ENCODE peak calls at places on chromosome 21, in four cellular contexts. O, I, P and A are unnamed samples.

GRCh38 chr21:32698971-32699693 is 28.7 kb downstream of the SYNJ1 start:
- DNase-seq in O (no peak), I (no peak), P (peak), A (no peak)

GRCh38 chr21:31900121-31900895 is 27.5 kb downstream of the HUNK start:
- DNase-seq in O (no peak), I (no peak), P (no peak), A (no peak)

GRCh38 chr21:25103500-25104207 is 503.6 kb downstream of the MRPL39 start:
- DNase-seq in O (no peak), I (no peak), P (no peak), A (peak)

GRCh38 chr21:26506951-26507350 is 66.1 kb downstream of the CYYR1 start:
- DNase-seq in O (peak), I (peak), P (peak), A (peak)

GRCh38 chr21:30717105-30717504 is 1.5 kb downstream of the KRTAP21-3 start:
- DNase-seq in O (no peak), I (no peak), P (no peak), A (no peak)

GRCh38 chr21:39908265-39908923 is 41.2 kb downstream of the PCP4 start:
- DNase-seq in O (no peak), I (no peak), P (no peak), A (no peak)

GRCh38 chr21:15850645-15851044 is 120.9 kb downstream of the USP25 start:
- DNase-seq in O (peak), I (peak), P (peak), A (peak)

GRCh38 chr21:27265492-27265891 is 298.6 kb upstream of the ADAMTS5 start:
- DNase-seq in O (no peak), I (no peak), P (no peak), A (no peak)

GRCh38 chr21:29558331-29558730 is 259.6 kb downstream of the BACH1 start:
- DNase-seq in O (no peak), I (no peak), P (no peak), A (no peak)

GRCh38 chr21:33374080-33374873 is 28.9 kb upstream of the IFNGR2 start:
- DNase-seq in O (peak), I (peak), P (peak), A (peak)

GRCh38 chr21:38721983-38722382 is 83.7 kb upstream of the ETS2 start:
- DNase-seq in O (no peak), I (no peak), P (peak), A (peak)

GRCh38 chr21:33360281-33360680 is 35.5 kb downstream of the IFNAR1 start:
- DNase-seq in O (no peak), I (no peak), P (peak), A (no peak)

GRCh38 chr21:46616656-46617055 is 11.8 kb upstream of the S100B start:
- DNase-seq in O (no peak), I (no peak), P (no peak), A (no peak)

GRCh38 chr21:25790122-25790951 is 55.6 kb downstream of the GABPA start:
- DNase-seq in O (peak), I (peak), P (peak), A (peak)

GRCh38 chr21:33230518-33231324 is 983 bp downstream of the IFNAR2 start:
- DNase-seq in O (peak), I (peak), P (peak), A (peak)

GRCh38 chr21:29418813-29419212 is 120.1 kb downstream of the BACH1 start:
- DNase-seq in O (no peak), I (no peak), P (no peak), A (no peak)

GRCh38 chr21:33279330-33279820 is 13.2 kb downstream of the IL10RB start:
- DNase-seq in O (no peak), I (no peak), P (no peak), A (no peak)

GRCh38 chr21:28952686-28953085 is 40.0 kb downstream of the LTN1 start:
- DNase-seq in O (peak), I (no peak), P (no peak), A (peak)

GRCh38 chr21:26918318-26919065 is 48.4 kb downstream of the ADAMTS5 start:
- DNase-seq in O (no peak), I (no peak), P (peak), A (peak)

GRCh38 chr21:17782051-17782450 is 37.1 kb downstream of the C21orf91 start:
- DNase-seq in O (no peak), I (no peak), P (no peak), A (no peak)

GRCh38 chr21:24658016-24658415 is 949.3 kb downstream of the MRPL39 start:
- DNase-seq in O (no peak), I (peak), P (no peak), A (peak)

GRCh38 chr21:18646114-18646513 is 242.5 kb upstream of the TMPRSS15 start:
- DNase-seq in O (no peak), I (no peak), P (no peak), A (no peak)

GRCh38 chr21:38804617-38805281 is 980 bp upstream of the ETS2 start:
- DNase-seq in O (no peak), I (no peak), P (peak), A (peak)

GRCh38 chr21:26797878-26798456 is 47.2 kb downstream of the ADAMTS1 start:
- DNase-seq in O (no peak), I (no peak), P (no peak), A (no peak)

GRCh38 chr21:38912355-38912619 is 106.6 kb downstream of the ETS2 start:
- DNase-seq in O (no peak), I (no peak), P (no peak), A (no peak)

GRCh38 chr21:32308696-32309095 is 10.0 kb downstream of the MRAP start:
- DNase-seq in O (no peak), I (no peak), P (no peak), A (no peak)

GRCh38 chr21:33286600-33287456 is 20.7 kb downstream of the IL10RB start:
- DNase-seq in O (peak), I (peak), P (peak), A (peak)

GRCh38 chr21:16154961-16155360 is 425.2 kb downstream of the USP25 start:
- DNase-seq in O (no peak), I (no peak), P (no peak), A (no peak)

GRCh38 chr21:15722591-15723324 is 7.0 kb upstream of the USP25 start:
- DNase-seq in O (peak), I (no peak), P (no peak), A (no peak)

GRCh38 chr21:26112979-26113378 is 57.6 kb downstream of the APP start:
- DNase-seq in O (no peak), I (no peak), P (no peak), A (no peak)

GRCh38 chr21:32916522-32917099 is 109.1 kb upstream of the OLIG2 start:
- DNase-seq in O (no peak), I (no peak), P (no peak), A (peak)

GRCh38 chr21:39454949-39455668 is 3.3 kb downstream of the SH3BGR start:
- DNase-seq in O (no peak), I (no peak), P (no peak), A (no peak)

GRCh38 chr21:32499249-32500055 is 85.9 kb downstream of the TCP10L start:
- DNase-seq in O (no peak), I (no peak), P (peak), A (peak)

GRCh38 chr21:17550671-17551308 is 37.9 kb downstream of the CXADR start:
- DNase-seq in O (no peak), I (no peak), P (no peak), A (no peak)

GRCh38 chr21:15809818-15810217 is 80.0 kb downstream of the USP25 start:
- DNase-seq in O (no peak), I (no peak), P (peak), A (peak)

GRCh38 chr21:38649120-38649519 is 150.8 kb upstream of the ERG start:
- DNase-seq in O (no peak), I (no peak), P (no peak), A (no peak)

GRCh38 chr21:16942703-16943102 is 570.1 kb upstream of the CXADR start:
- DNase-seq in O (peak), I (no peak), P (peak), A (peak)

GRCh38 chr21:30839304-30839703 is 9.7 kb upstream of the KRTAP7-1 start:
- DNase-seq in O (peak), I (peak), P (no peak), A (peak)

GRCh38 chr21:45548711-45549491 is 6.7 kb upstream of the SLC19A1 start:
- DNase-seq in O (no peak), I (no peak), P (no peak), A (no peak)

GRCh38 chr21:45551316-45551715 is 9.1 kb upstream of the SLC19A1 start:
- DNase-seq in O (peak), I (peak), P (peak), A (peak)

GRCh38 chr21:45551816-45552695 is 9.8 kb upstream of the SLC19A1 start:
- DNase-seq in O (no peak), I (no peak), P (no peak), A (no peak)

GRCh38 chr21:45550552-45551210 is 8.4 kb upstream of the SLC19A1 start:
- DNase-seq in O (no peak), I (no peak), P (no peak), A (no peak)

DNA sequence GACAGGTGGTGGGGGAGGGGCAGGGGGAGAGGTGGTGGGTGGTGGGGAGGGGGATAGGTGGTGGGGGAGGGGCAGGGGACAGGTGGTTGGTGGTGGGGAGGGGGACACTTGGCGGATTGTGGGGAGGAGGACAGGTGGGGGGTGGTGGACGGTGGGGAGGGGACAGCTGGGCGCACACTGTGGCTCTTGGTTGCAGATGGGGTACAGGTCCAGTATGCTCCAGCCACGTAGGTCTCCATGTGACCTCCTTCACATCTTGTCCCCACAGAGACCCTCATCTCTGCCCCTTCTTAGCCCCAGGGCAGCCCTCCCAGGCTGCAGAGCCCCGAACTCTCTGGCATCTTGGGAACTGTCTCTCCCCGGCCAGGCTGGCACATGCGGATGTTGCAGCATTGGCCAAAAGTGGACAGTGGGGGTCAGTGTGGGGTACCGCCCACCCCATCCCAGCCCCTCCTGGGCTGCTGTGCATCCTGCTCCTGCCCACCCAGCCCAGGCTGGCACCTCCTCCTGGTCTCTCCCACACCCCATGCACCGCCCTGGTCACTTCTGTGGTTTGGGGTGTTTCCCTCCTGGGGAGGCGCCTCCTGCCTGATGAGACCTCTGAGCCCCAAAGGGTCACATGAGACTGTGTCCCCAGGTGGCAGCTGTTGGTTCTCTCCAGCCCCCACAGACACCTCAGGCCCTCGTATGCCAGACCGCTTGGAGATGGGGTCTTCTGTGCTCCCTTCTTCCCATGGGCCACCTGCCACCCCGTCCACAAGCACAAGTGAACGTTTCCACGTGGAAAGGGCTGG is 7.6 kb upstream of the SLC19A1 start:
- DNase-seq in O (no peak), I (no peak), P (no peak), A (no peak)
- TF ChIP-seq CTCF in O (no peak), I (no peak), P (no peak), A (no peak)

DNA sequence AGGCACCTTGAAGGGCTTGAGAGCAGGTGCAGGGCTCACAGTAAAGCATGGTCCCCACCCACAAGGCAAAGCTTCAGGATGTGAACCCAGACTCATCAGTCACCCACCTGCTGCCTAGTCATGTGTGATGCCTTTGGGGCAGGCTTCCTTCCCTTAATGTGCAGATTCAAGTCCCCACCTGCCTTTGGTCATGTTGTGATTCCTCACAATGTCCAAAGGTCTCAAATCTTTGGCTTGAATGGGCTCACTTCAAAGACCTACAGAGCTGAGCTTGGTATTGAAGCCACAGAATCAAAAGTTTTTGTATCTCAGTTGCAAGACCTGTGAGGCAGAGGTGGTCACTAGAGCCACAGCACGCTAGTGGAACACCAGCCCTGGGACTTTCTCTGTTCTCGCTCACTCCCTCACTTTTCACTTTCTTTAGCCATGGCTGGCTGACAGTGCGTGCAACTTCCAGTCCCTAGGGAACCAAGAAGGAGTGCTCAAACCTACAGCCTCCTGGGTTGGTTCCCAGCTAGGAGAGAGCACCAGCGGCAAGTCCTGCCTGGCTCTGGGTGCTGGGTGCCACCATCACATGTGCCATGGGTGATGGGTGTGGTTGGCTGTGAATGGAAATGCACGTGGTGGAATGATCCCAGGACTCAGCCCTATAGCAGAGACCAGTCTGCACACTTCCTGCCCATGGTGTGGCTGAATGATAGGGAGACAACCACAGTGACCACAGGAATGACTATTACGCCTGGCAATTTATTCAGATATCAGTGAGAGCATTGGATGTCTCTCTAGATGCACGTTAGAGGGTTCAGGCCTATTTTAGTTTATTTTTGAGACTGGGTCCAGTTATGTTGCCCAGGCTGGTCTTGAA is 26.4 kb upstream of the CLIC6 start:
- DNase-seq in O (peak), I (no peak), P (peak), A (no peak)
- TF ChIP-seq CTCF in O (no peak), I (no peak), P (no peak), A (no peak)

GRCh38 chr21:42969193-42969600 is 5.2 kb upstream of the PKNOX1 start:
- DNase-seq in O (no peak), I (no peak), P (peak), A (no peak)
- TF ChIP-seq CTCF in O (no peak), I (no peak), P (no peak), A (no peak)

DNA sequence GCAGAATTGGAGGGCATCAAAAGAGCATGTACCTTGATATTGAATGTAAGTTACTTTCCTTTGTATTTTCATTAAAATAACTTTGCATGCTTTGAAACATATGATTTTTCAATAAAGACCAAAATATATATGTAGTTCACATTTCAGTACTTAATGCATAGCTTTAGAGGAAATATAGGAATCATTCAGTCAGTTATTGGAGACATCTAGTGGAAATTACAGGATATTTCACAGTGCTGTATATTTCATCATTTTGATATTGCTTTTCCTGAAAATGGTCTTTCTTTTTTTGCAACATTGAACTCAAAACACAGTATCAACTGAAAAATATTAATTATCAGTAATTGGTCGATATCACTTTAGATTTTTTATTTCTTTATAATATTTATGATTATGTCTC is 375.8 kb downstream of the NCAM2 start:
- DNase-seq in O (no peak), I (no peak), P (no peak), A (peak)
- TF ChIP-seq CTCF in O (no peak), I (peak), P (no peak), A (no peak)

DNA sequence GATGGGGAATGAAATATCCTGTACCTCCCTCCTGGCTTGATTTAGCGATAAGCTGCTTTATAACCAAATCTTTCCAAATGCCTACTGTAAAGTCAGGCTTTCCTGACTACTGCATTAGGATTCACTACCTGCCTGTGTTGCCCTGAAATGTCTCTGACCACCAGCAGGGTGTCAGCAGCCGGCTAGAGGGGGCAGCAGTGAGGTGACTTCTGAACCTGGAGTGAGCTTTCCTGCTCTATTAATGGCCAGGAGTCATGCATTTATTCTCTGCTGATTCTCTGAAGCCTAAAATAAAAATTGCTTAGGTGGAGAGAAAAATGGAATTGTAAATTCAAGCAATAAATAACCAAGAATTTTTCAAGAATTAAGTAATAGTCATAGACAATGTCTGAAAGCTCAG is 2.5 kb downstream of the BACE2 start:
- DNase-seq in O (peak), I (peak), P (peak), A (peak)
- TF ChIP-seq CTCF in O (peak), I (peak), P (peak), A (peak)

DNA sequence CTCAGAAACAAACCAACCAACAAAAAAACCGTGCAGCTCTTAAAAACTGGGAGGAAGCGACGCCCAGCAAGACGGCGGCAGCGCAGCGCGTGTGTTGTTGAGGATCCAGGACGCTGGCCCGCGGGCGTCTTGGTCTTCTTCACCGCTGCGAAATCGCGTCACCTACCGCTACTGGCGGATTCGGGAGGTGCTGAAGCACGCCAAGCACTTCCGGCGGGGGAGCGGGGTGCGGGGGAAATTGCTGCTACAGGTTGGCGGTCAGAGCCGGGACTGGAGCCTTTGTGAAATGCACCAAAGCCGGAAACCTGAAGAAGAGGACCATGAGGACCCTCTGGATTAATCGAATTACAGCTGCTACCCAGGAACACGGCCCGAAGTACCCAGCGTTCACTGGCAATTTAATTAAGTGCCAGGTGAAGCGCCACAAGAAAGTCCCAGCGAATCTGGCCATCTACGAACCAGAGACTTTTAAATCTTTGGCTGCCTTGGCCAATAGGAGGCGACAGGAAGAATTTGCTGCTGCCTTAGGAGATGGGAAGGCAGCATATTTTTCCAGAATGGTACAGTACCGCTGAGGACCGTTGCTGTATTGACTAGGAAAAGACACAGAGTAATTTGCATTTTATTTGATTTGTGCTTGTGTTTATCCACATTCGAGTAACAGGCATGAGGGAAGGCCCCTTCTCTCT is 11.9 kb upstream of the RIPPLY3 start:
- DNase-seq in O (no peak), I (no peak), P (no peak), A (no peak)
- TF ChIP-seq CTCF in O (no peak), I (no peak), P (no peak), A (no peak)

DNA sequence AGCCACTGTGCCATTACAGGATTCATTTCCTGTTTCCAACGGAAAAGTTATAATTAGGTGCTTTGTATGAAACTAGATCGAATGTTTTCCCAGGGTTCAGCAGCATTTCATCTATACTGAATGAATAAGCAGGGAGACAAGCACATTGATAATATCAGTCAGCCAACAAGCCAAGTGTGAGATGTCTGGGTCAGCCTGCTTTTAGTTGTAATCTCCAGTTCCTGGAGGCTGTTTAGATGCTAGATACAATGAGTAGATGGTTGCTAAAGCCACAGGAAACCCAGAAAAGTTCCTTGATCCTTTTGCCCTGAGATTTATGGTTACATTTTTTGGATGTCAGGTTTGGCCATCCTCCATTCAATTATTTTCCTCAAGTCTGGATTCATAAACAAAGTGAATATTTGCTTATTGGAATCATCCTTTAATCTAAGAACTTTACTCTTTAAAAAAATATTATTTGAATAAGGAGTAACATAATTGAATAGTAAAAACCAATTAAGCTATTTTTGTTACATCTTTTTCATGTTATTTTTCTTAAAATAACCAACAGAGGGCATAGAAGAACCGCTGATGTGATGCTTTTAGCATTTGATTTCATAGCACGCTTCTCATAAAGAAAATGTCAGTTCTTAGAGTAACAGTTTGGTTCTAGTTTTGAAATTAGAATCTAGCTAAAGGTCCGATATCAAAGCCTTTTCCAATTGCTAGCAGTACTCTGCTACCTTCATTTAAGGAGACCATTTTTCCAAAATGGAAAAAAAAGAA is 76.6 kb downstream of the HSPA13 start:
- DNase-seq in O (no peak), I (peak), P (peak), A (peak)
- TF ChIP-seq CTCF in O (peak), I (peak), P (no peak), A (peak)

GRCh38 chr21:35933466-35933865 is 126.9 kb downstream of the SETD4 start:
- DNase-seq in O (peak), I (peak), P (peak), A (peak)
- TF ChIP-seq CTCF in O (peak), I (no peak), P (peak), A (no peak)